ENCODE peak calls at places on chromosomes 13 and 19, in six cellular contexts. N is substantia nigra, R is neural crest cell, D is T1000, U is right lobe of liver, Y is neuronal stem cell. M is an unnamed sample.

GRCh38 chr13:44667950-44668349 is 91.8 kb upstream of the TSC22D1 start:
- DNase-seq in R (no peak), Y (peak; percentile 61), N (no peak), D (no peak), U (no peak), M (no peak)

GRCh38 chr19:48772503-48772953 is 17.2 kb downstream of the FGF21 start:
- DNase-seq in R (no peak), N (no peak), D (no peak), U (peak; percentile 95), Y (no peak), M (no peak)

GRCh38 chr19:32637480-32637879 is 37.5 kb downstream of the ANKRD27 start:
- DNase-seq in Y (no peak), N (no peak), R (no peak), U (no peak), D (no peak), M (no peak)

GRCh38 chr19:912181-913079 is 589 bp downstream of the R3HDM4 start:
- DNase-seq in U (no peak), N (no peak), Y (no peak), D (no peak), R (no peak), M (no peak)

GRCh38 chr13:113552786-113553540 is 31.6 kb upstream of the TFDP1 start:
- DNase-seq in Y (no peak), D (no peak), N (no peak), U (no peak), R (no peak), M (no peak)

GRCh38 chr13:113548778-113549621 is 35.6 kb upstream of the TFDP1 start:
- DNase-seq in R (no peak), N (no peak), U (no peak), Y (no peak), D (no peak), M (no peak)

GRCh38 chr19:35436477-35437141 is 11.4 kb upstream of the FFAR2 start:
- DNase-seq in Y (no peak), R (no peak), N (no peak), U (no peak), D (no peak), M (no peak)

GRCh38 chr19:57566396-57567256 is 7.0 kb upstream of the ZNF550 start:
- DNase-seq in N (no peak), U (no peak), D (no peak), Y (no peak), R (no peak), M (no peak)

GRCh38 chr13:77863037-77863630 is 55.5 kb downstream of the EDNRB start:
- DNase-seq in U (no peak), N (no peak), Y (no peak), D (no peak), R (no peak), M (no peak)

GRCh38 chr13:79547821-79548220 is 66.9 kb downstream of the NDFIP2 start:
- DNase-seq in R (no peak), Y (peak; percentile 5), N (no peak), U (no peak), D (no peak), M (no peak)

GRCh38 chr19:14048439-14049153 is 13.3 kb downstream of the PALM3 start:
- DNase-seq in U (peak; percentile 62), N (peak; percentile 7), R (peak; percentile 63), Y (peak; percentile 30), D (peak; percentile 44), M (peak; percentile 48)

GRCh38 chr13:99984134-99984462 is 2.5 kb downstream of the ZIC2 start:
- DNase-seq in U (no peak), D (no peak), R (no peak), N (no peak), Y (no peak), M (no peak)

GRCh38 chr13:112791662-112792440 is 102.0 kb downstream of the ATP11A start:
- DNase-seq in U (no peak), R (no peak), N (no peak), Y (no peak), D (no peak), M (no peak)